ENCODE peak calls at places on chromosomes 13 and 19, in seven cellular contexts. E is HCT116, G is HepG2, Q is K562, D is GM12878, Z is H1, N is SK-N-SH. I is an unnamed sample.

GRCh38 chr13:94327318-94327717 is 152.2 kb downstream of the DCT start:
- DNase-seq in E (no peak), G (no peak), Q (no peak), D (peak), Z (no peak), N (no peak), I (no peak)

GRCh38 chr13:98450495-98451167 is 126.3 kb downstream of the STK24 start:
- DNase-seq in E (no peak), G (peak), Q (no peak), D (no peak), Z (no peak), N (no peak), I (no peak)

GRCh38 chr19:29074579-29074978 is 138.4 kb downstream of the UQCRFS1 start:
- DNase-seq in E (no peak), G (no peak), Q (no peak), D (no peak), Z (no peak), N (no peak), I (no peak)

GRCh38 chr19:44876930-44877530 is 14.0 kb upstream of the TOMM40 start:
- DNase-seq in E (no peak), G (no peak), Q (no peak), D (no peak), Z (no peak), N (no peak), I (no peak)

GRCh38 chr19:46919324-46919723 is 58.5 kb downstream of the ARHGAP35 start:
- DNase-seq in E (no peak), G (no peak), Q (no peak), D (no peak), Z (no peak), N (no peak), I (no peak)

GRCh38 chr13:105655046-105655445 is 880.4 kb downstream of the EFNB2 start:
- DNase-seq in E (no peak), G (no peak), Q (no peak), D (no peak), Z (no peak), N (no peak), I (no peak)

GRCh38 chr13:23741879-23742510 is 147.2 kb downstream of the MIPEP start:
- DNase-seq in E (peak), G (no peak), Q (peak), D (no peak), Z (peak), N (peak), I (no peak)

GRCh38 chr13:51154029-51154555 is 43.0 kb upstream of the C13orf42 start:
- DNase-seq in E (no peak), G (no peak), Q (peak), D (no peak), Z (peak), N (no peak), I (no peak)

GRCh38 chr19:9808855-9809646 is 9.8 kb downstream of the FBXL12 start:
- DNase-seq in E (no peak), G (no peak), Q (no peak), D (no peak), Z (no peak), N (no peak), I (no peak)
- TF ChIP-seq JUND in E (no peak), G (no peak), Q (no peak), D (no peak), Z (no peak), N (no peak), I (no peak)

GRCh38 chr19:4557971-4558941 is 1.2 kb downstream of the SEMA6B start:
- DNase-seq in E (no peak), G (no peak), Q (no peak), D (no peak), Z (peak), N (peak), I (no peak)

GRCh38 chr19:4557186-4557970 is 2.1 kb downstream of the SEMA6B start:
- DNase-seq in E (no peak), G (no peak), Q (peak), D (no peak), Z (peak), N (peak), I (no peak)

GRCh38 chr19:4555657-4556561 is 3.6 kb downstream of the SEMA6B start:
- DNase-seq in E (peak), G (no peak), Q (peak), D (no peak), Z (peak), N (peak), I (peak)

GRCh38 chr19:4554717-4555116 is 4.8 kb downstream of the SEMA6B start:
- DNase-seq in E (no peak), G (no peak), Q (no peak), D (no peak), Z (no peak), N (no peak), I (no peak)

GRCh38 chr19:4556574-4557185 is 2.8 kb downstream of the SEMA6B start:
- DNase-seq in E (peak), G (no peak), Q (peak), D (no peak), Z (peak), N (peak), I (peak)
- TF ChIP-seq JUND in E (no peak), G (no peak), Q (no peak), D (no peak), Z (no peak), N (no peak), I (no peak)

DNA sequence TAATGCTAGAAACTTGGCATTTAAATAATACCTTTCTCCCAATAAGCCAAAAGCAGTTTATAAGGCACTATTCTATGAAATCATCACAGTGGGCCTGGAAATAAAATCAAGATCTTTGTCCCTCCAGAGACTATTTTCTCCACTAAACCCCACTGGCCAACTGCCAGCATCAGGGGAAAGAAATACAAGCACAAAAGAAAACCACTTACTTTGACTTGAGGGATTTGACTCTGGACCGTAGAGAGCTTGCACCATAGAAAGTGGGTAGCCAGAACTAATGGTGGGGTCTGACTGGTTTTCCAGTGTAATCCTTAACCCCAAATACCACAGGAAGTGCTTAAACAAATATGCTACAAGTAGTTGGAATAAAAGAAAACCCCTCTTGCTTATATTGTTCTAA is 71.8 kb downstream of the DCLK1 start:
- DNase-seq in E (no peak), G (no peak), Q (no peak), D (no peak), Z (no peak), N (no peak), I (no peak)
- TF ChIP-seq JUND in E (no peak), G (no peak), Q (no peak), D (no peak), Z (no peak), N (no peak), I (no peak)

GRCh38 chr13:45024847-45025246 is 35.5 kb downstream of the GPALPP1 start:
- DNase-seq in E (no peak), G (no peak), Q (no peak), D (no peak), Z (no peak), N (no peak), I (no peak)

GRCh38 chr13:45015300-45015699 is 26.0 kb downstream of the GPALPP1 start:
- DNase-seq in E (no peak), G (no peak), Q (no peak), D (no peak), Z (no peak), N (no peak), I (no peak)

GRCh38 chr13:45016792-45017425 is 27.6 kb downstream of the GPALPP1 start:
- DNase-seq in E (no peak), G (no peak), Q (no peak), D (no peak), Z (no peak), N (no peak), I (no peak)

GRCh38 chr13:45021250-45021649 is 31.9 kb downstream of the GPALPP1 start:
- DNase-seq in E (no peak), G (no peak), Q (no peak), D (no peak), Z (no peak), N (no peak), I (no peak)
- TF ChIP-seq JUND in E (no peak), G (no peak), Q (no peak), D (no peak), Z (no peak), N (no peak), I (no peak)

DNA sequence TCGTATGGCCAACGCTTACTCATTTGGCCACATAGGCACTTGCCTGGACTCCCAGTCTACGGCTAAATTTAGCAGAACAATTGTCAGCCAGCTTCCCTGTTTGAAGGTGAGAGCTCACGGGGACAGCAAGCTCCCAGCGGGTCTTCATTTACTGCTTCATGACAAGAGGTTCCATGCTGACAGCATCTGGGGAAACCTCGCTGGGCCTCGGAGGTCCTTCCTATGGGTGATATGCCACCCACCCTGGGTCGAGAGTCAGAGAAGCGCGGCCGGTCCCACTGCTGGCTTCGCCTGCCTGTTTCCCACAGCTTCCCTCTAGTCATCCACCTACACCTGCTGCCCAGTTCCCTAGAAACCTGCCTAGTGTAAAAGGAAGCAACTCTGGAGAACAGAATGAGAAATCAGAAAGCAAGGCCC is 504.6 kb downstream of the IRS2 start:
- DNase-seq in E (no peak), G (no peak), Q (no peak), D (no peak), Z (no peak), N (no peak), I (no peak)
- TF ChIP-seq JUND in E (no peak), G (no peak), Q (no peak), D (no peak), Z (no peak), N (no peak), I (no peak)

GRCh38 chr13:110683203-110683883 is 22.6 kb downstream of the CARS2 start:
- DNase-seq in E (peak), G (peak), Q (no peak), D (no peak), Z (no peak), N (no peak), I (peak)
- TF ChIP-seq JUND in E (no peak), G (no peak), Q (no peak), D (no peak), Z (no peak), N (no peak), I (no peak)

DNA sequence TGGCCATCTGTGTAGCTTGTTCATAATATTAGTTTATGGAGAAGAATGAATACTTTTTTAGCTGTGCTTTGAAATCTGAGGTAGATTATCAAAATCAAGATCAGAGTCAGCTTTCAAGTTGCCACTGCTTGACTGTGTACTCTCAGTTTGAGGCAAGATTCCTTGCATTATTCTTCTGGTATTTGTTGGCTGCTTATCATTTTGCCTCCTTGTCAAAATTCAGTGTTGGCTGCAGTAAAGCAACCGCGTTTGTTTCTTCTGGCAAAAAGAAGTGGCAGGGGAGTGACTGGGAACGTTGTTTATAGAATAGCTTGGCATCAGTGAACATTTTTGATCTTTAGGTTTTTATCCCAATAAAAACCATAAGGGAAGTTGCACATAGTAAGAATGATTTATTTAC is 419.3 kb upstream of the GPC6 start:
- DNase-seq in E (no peak), G (no peak), Q (no peak), D (no peak), Z (no peak), N (no peak), I (no peak)
- TF ChIP-seq JUND in E (no peak), G (no peak), Q (no peak), D (no peak), Z (no peak), N (no peak), I (no peak)

GRCh38 chr19:12611361-12611699 is 610 bp downstream of the ZNF791 start:
- DNase-seq in E (peak), G (peak), Q (peak), D (no peak), Z (peak), N (peak), I (peak)
- TF ChIP-seq JUND in E (no peak), G (no peak), Q (no peak), D (no peak), Z (no peak), N (no peak), I (no peak)

DNA sequence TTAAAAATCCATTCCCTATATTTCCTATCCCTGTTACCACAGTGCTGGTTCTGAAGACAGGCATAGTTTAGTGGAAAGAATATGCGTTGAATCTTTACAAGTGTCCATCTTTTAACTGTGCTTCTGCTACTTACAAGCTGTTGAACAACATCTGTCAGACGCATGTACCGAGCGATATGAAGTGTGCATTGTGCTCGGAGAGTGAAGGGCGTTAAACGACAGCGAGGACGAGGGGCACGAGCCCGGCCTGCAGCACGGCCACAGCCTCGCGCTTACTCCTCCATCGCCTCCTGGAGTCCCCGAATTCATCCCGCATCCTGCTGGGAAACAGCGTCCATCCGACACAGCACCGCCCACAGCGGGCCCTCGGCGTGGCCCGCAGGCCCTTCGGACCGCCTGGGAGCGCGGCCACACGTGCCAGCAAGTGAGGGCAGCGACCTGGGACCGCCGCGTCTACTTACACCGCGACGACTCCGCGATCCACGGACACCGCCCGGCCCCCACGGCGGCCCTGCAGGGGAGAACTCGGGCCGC is 512 bp downstream of the PCID2 start:
- DNase-seq in E (no peak), G (peak), Q (no peak), D (no peak), Z (peak), N (no peak), I (no peak)
- TF ChIP-seq JUND in E (no peak), G (no peak), Q (no peak), D (no peak), Z (no peak), N (no peak), I (no peak)

DNA sequence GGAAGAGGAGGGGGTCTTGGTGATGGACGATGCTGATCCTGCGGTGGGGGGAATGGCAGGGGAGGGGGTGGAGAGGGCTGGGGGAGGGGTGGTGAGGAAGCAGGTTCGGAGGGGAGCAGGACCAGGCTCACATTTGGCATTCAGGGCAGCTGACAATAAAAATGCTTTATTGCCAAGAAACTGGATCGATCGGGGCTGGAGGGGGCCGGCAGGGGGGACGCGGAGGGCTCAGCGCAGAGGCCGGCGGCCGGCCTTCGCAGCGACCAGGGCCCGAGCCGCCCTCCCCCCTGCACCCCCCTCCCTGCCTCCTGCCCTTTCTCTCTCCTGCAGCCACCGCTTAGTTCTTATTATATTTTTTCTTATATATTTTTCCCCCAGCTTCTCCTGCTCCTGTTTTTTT is 18.1 kb upstream of the POU2F2 start:
- DNase-seq in E (no peak), G (no peak), Q (no peak), D (no peak), Z (no peak), N (peak), I (no peak)
- TF ChIP-seq JUND in E (no peak), G (no peak), Q (no peak), D (no peak), Z (no peak), N (no peak), I (no peak)

I was measured in T47D.